ENCODE peak calls at places on chromosomes 16 and 17, in five cellular contexts. B is AG04450, M is upper lobe of right lung, C is H1, P is GM23338. Z is an unnamed sample.

GRCh38 chr17:4142107-4142900 is 526 bp downstream of the ZZEF1 start:
- DNase-seq in B (no peak), M (peak; percentile 77), C (no peak), P (peak; percentile 62), Z (no peak)

GRCh38 chr17:21549107-21549687 is 143.1 kb upstream of the KCNJ18 start:
- DNase-seq in B (no peak), M (no peak), C (no peak), P (no peak), Z (no peak)

GRCh38 chr16:75660321-75660720 is 12.7 kb downstream of the TERF2IP start:
- DNase-seq in B (no peak), M (no peak), C (no peak), P (no peak), Z (no peak)

GRCh38 chr16:56424791-56425438 is 430 bp downstream of the AMFR start:
- DNase-seq in B (no peak), M (peak; percentile 74), C (no peak), P (peak; percentile 56), Z (no peak)

GRCh38 chr17:72931163-72931562 is 161.3 kb downstream of the SLC39A11 start:
- DNase-seq in B (no peak), M (no peak), C (no peak), P (peak; percentile 66), Z (no peak)

GRCh38 chr17:42773290-42774035 is at the start of gene VPS25:
- DNase-seq in B (peak; percentile 55), M (peak; percentile 87), C (no peak), P (peak; percentile 89), Z (no peak)

GRCh38 chr17:71917715-71918114 is 203.1 kb upstream of the SOX9 start:
- DNase-seq in B (no peak), M (no peak), C (no peak), P (no peak), Z (no peak)

GRCh38 chr17:4249452-4250029 is 14.2 kb downstream of the ANKFY1 start:
- DNase-seq in B (no peak), M (no peak), C (no peak), P (peak; percentile 81), Z (no peak)

GRCh38 chr16:85144026-85144915 is 32.0 kb upstream of the CIBAR2 start:
- DNase-seq in B (no peak), M (no peak), C (no peak), P (no peak), Z (no peak)

DNA sequence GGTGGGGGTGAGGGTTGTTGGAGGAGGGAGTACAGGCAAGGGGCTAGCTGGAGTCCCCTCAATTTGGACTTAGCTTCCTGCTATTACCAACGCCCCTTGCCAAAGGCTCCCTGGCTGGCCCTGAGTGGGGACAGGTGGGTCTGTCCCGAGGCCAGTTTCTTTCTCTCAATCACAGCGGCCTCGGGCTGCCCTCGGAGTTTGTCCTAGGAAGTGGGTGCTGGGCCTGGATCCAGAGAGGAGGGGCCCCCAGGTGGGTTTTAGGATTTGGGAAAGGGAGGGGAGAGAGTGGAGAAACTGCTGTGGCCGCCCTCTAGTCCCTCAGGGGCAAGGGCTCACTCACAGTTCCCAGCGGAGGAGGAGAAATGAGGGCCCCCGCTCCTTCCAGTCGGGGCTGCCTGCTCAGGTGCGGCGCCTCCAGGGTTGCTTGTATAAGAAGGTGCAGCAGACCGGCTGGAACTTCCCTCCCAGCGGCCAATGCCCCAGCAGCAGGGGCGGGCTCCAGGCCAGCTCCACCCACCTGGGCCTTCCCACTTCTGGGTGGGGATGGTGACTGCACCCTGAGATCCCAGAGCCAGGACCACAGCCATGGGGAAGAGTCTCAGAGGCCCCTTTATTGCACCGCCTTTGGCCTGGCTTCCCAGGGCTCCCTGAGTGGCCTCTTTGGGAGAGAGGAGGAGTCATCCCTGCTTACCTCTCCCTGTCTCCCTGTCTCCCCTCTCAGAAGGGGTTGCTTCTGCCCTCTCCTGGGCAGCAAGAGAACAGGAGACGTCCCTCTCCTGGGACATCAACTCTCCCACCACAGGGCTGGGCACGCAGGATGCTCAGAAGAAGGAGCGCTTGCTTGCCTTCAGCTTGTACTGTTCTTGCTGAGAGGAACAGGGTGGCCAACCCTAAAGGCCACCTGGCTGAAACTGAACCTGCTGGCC is 112.0 kb upstream of the SMURF2 start:
- DNase-seq in B (peak; percentile 18), M (peak; percentile 92), C (peak; percentile 72), P (peak; percentile 85), Z (no peak)
- H3K27ac ChIP-seq in B (no peak overlapping the region), M (peak overlapping the region; percentile 72), C (no peak overlapping the region), P (no peak overlapping the region), Z (no peak overlapping the region)

GRCh38 chr17:58338907-58339774 is 10.5 kb upstream of the TSPOAP1 start:
- DNase-seq in B (peak; percentile 59), M (peak; percentile 85), C (no peak), P (peak; percentile 74), Z (no peak)
- H3K4me3 ChIP-seq in B (peak overlapping the region; percentile 62), M (peak overlapping the region; percentile 45), C (no peak overlapping the region), P (peak overlapping the region; percentile 34), Z (peak overlapping the region; percentile 6)

DNA sequence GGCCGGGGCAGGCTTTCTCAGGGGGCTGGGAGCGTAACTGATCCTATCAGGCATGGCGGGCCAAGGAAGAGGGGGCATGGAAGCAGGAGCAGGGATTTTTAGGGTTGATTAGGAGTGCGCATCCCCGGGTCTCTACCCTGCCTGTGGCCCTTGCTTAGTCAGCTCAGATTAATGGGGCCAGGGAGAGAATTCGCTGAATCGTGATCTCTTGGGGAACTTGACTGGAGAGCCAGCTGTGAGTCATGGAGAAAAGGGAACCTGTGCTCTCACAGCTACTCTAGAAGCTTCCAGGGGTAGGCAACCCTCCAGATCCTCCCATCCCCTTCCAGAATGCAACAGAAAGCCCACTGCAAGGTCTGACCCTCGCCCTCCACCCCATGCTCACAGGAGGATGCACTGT is 3.6 kb downstream of the FOXN1 start:
- DNase-seq in B (no peak), M (no peak), C (no peak), P (no peak), Z (no peak)
- H3K27me3 ChIP-seq in B (peaks cover 79% of the 10 kb centered on the region), M (peaks cover 13% of the 10 kb centered on the region), C (no peaks in the 10 kb centered on the region), P (peaks cover 6% of the 10 kb centered on the region), Z (no peaks in the 10 kb centered on the region)

GRCh38 chr17:56174421-56174820 is 21.1 kb downstream of the ANKFN1 start:
- DNase-seq in B (no peak), M (no peak), C (no peak), P (no peak), Z (no peak)

GRCh38 chr17:56171186-56171959 is 18.1 kb downstream of the ANKFN1 start:
- DNase-seq in B (no peak), M (no peak), C (no peak), P (no peak), Z (no peak)

GRCh38 chr17:56173958-56174357 is 20.7 kb downstream of the ANKFN1 start:
- DNase-seq in B (no peak), M (no peak), C (no peak), P (no peak), Z (peak; percentile 76)

GRCh38 chr17:56173026-56173425 is 19.8 kb downstream of the ANKFN1 start:
- DNase-seq in B (no peak), M (no peak), C (no peak), P (no peak), Z (no peak)

DNA sequence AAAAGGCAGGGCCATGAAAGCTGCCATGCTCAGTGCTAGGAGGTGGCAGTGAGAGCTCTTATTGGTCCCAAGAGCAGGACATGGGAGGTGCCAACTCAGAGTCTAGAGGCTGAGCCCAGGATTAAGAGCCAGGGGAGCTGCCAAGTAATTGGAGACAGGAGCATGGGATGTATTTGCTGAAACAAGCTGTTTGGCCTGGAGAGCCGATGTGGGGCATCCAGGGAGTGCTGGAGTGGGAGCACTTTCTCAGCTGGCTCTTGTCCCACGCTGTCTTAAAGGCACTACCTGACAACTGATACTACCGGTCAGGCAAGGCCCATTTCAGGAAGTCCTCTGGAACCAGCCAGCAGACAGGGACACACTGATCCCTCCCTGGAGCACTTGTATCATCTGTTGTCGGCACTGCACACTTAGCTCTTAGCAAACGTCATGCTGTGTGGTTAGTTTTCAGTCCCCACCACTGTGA is 19.3 kb downstream of the ANKFN1 start:
- DNase-seq in B (no peak), M (peak; percentile 67), C (no peak), P (no peak), Z (no peak)
- H3K27ac ChIP-seq in B (no peak overlapping the region), M (no peak overlapping the region), C (no peak overlapping the region), P (no peak overlapping the region), Z (peak overlapping the region; percentile 54)